ENCODE peak calls at places on chromosome 7, in seven cellular contexts. D is GM12891, G is SK-N-SH, L is HepG2, V is H1, E is K562, J is GM12878. B is an unnamed sample.

GRCh38 chr7:27156901-27157716 is 634 bp upstream of the HOXA7 start:
- DNase-seq in E (no peak), D (no peak), L (no peak), J (no peak), G (no peak), V (no peak), B (no peak)

GRCh38 chr7:101624246-101625000 is 4.7 kb downstream of the MYL10 start:
- DNase-seq in L (no peak), G (peak), E (no peak), V (no peak), D (no peak), J (no peak), B (no peak)

GRCh38 chr7:38932509-38933168 is 23.6 kb upstream of the VPS41 start:
- DNase-seq in D (peak), E (peak), G (peak), V (peak), J (peak), L (peak), B (no peak)

GRCh38 chr7:13731643-13732042 is 257.8 kb downstream of the ETV1 start:
- DNase-seq in E (no peak), D (no peak), V (no peak), G (no peak), L (no peak), J (no peak), B (no peak)

GRCh38 chr7:3043544-3044395 is at the start of gene CARD11:
- DNase-seq in D (peak), J (no peak), E (peak), G (peak), V (no peak), L (no peak), B (peak)

GRCh38 chr7:128929201-128929808 is 8.4 kb upstream of the IRF5 start:
- DNase-seq in E (no peak), J (no peak), G (no peak), V (no peak), D (no peak), L (no peak), B (no peak)

GRCh38 chr7:150340024-150340749 is 1.2 kb downstream of the RARRES2 start:
- DNase-seq in G (no peak), E (peak), V (no peak), J (no peak), L (peak), D (no peak), B (no peak)

GRCh38 chr7:101856488-101857357 is 39.3 kb downstream of the CUX1 start:
- DNase-seq in V (no peak), G (peak), J (peak), L (peak), E (peak), D (peak), B (peak)

GRCh38 chr7:45923290-45923689 is 2.2 kb upstream of the IGFBP3 start:
- DNase-seq in J (no peak), L (peak), V (no peak), G (peak), D (no peak), E (peak), B (no peak)

GRCh38 chr7:88169717-88170320 is 50.0 kb downstream of the SRI start:
- DNase-seq in E (peak), D (no peak), V (no peak), J (no peak), L (peak), G (peak), B (no peak)

GRCh38 chr7:38748056-38748610 is 117.0 kb upstream of the AMPH start:
- DNase-seq in V (no peak), J (no peak), G (peak), D (no peak), L (no peak), E (peak), B (no peak)

GRCh38 chr7:30906014-30906413 is 5.6 kb upstream of the AQP1 start:
- DNase-seq in L (no peak), V (no peak), D (no peak), J (no peak), E (no peak), G (no peak), B (no peak)

GRCh38 chr7:15130666-15131541 is 228.4 kb upstream of the DGKB start:
- DNase-seq in G (no peak), V (no peak), E (no peak), J (no peak), D (no peak), L (no peak), B (no peak)

GRCh38 chr7:43137811-43138210 is 25.4 kb downstream of the HECW1 start:
- DNase-seq in G (no peak), L (no peak), J (no peak), V (no peak), D (no peak), E (no peak), B (no peak)

GRCh38 chr7:137981175-137981574 is 20.7 kb downstream of the CREB3L2 start:
- DNase-seq in D (no peak), L (no peak), G (no peak), J (no peak), E (no peak), V (no peak), B (no peak)

GRCh38 chr7:40586197-40586596 is 451.4 kb downstream of the SUGCT start:
- DNase-seq in E (no peak), J (no peak), D (no peak), L (no peak), G (no peak), V (no peak), B (no peak)

GRCh38 chr7:47610506-47611044 is 28.7 kb upstream of the TNS3 start:
- DNase-seq in G (no peak), V (no peak), E (no peak), J (no peak), D (no peak), L (peak), B (no peak)

GRCh38 chr7:4665661-4666060 is 16.4 kb upstream of the FOXK1 start:
- DNase-seq in J (no peak), L (no peak), D (no peak), G (no peak), V (no peak), E (no peak), B (no peak)

GRCh38 chr7:16242920-16243319 is 178.4 kb downstream of the CRPPA start:
- DNase-seq in J (no peak), D (no peak), E (no peak), G (no peak), L (no peak), V (no peak), B (no peak)

GRCh38 chr7:150361402-150361801 is 7.2 kb upstream of the REPIN1 start:
- DNase-seq in V (no peak), J (no peak), G (no peak), D (no peak), L (no peak), E (peak), B (no peak)

GRCh38 chr7:111855161-111855841 is 293.0 kb upstream of the IMMP2L start:
- DNase-seq in J (peak), V (no peak), G (peak), D (peak), L (peak), E (no peak), B (no peak)

GRCh38 chr7:134686782-134687181 is 40.1 kb downstream of the BPGM start:
- DNase-seq in V (no peak), L (no peak), J (no peak), D (no peak), G (peak), E (no peak), B (no peak)

GRCh38 chr7:2637066-2637471 is 5.3 kb downstream of the TTYH3 start:
- DNase-seq in E (no peak), D (no peak), G (no peak), V (no peak), L (no peak), J (no peak), B (no peak)

GRCh38 chr7:54932818-54933543 is 85.8 kb upstream of the EGFR start:
- DNase-seq in E (no peak), J (no peak), D (no peak), G (peak), V (peak), L (peak), B (no peak)

GRCh38 chr7:25832456-25832855 is 319.5 kb upstream of the NFE2L3 start:
- DNase-seq in D (no peak), E (no peak), G (no peak), L (peak), J (no peak), V (no peak), B (no peak)

GRCh38 chr7:127245582-127245981 is 7.2 kb downstream of the GRM8 start:
- DNase-seq in D (no peak), V (no peak), L (no peak), J (no peak), G (no peak), E (no peak), B (no peak)

GRCh38 chr7:40490603-40490924 is 355.8 kb downstream of the SUGCT start:
- DNase-seq in L (no peak), E (no peak), V (no peak), D (no peak), J (no peak), G (no peak), B (no peak)

GRCh38 chr7:105307163-105307672 is 81.5 kb downstream of the SRPK2 start:
- DNase-seq in D (no peak), V (no peak), J (no peak), G (no peak), E (no peak), L (no peak), B (no peak)

GRCh38 chr7:100655908-100656674 is at the start of gene ACTL6B:
- DNase-seq in E (peak), J (no peak), L (no peak), G (peak), V (no peak), D (no peak), B (no peak)

GRCh38 chr7:132106491-132106890 is 469.8 kb downstream of the PLXNA4 start:
- DNase-seq in D (no peak), J (no peak), L (no peak), G (no peak), E (no peak), V (no peak), B (no peak)

GRCh38 chr7:22939842-22940241 is 74.1 kb downstream of the HYCC1 start:
- DNase-seq in G (no peak), V (no peak), J (no peak), E (no peak), L (no peak), D (no peak), B (no peak)

GRCh38 chr7:22944506-22944905 is 69.4 kb downstream of the HYCC1 start:
- DNase-seq in G (no peak), L (no peak), V (no peak), J (no peak), E (no peak), D (no peak), B (no peak)

GRCh38 chr7:22942191-22942590 is 71.7 kb downstream of the HYCC1 start:
- DNase-seq in G (no peak), J (no peak), E (no peak), D (no peak), L (no peak), V (no peak), B (no peak)

GRCh38 chr7:22945584-22945983 is 68.3 kb downstream of the HYCC1 start:
- DNase-seq in V (no peak), G (no peak), D (no peak), L (no peak), J (no peak), E (no peak), B (no peak)

DNA sequence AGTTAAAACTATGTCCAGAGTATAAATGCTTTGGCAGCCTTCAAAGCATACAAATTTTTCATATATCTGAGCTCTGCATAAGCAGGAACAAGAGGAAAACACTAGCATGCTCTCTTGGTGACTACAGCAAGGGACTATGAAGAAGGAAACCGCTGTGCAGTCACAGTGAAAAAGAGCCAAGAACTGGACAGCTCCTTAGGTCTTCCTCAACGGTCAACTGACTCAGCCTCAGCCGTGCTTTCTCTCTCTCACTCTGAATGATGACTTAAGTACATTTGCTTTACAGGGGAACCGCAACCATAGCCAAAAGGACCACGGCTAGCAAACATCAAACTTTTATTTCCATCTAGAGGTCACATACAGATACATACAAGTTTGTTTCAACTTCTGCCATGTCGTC is 69.9 kb downstream of the HYCC1 start:
- DNase-seq in V (no peak), J (no peak), D (no peak), E (no peak), L (no peak), G (no peak), B (no peak)
- TF ChIP-seq TAF1 in V (no peak), J (no peak), D (no peak), E (no peak), L (no peak), G (no peak), B (no peak)

GRCh38 chr7:71193099-71193810 is 61.3 kb downstream of the GALNT17 start:
- DNase-seq in V (no peak), D (no peak), E (no peak), G (no peak), J (no peak), L (no peak), B (no peak)

GRCh38 chr7:71198391-71198790 is 66.4 kb downstream of the GALNT17 start:
- DNase-seq in E (no peak), D (no peak), L (no peak), V (no peak), J (no peak), G (no peak), B (no peak)

GRCh38 chr7:71198887-71199286 is 66.9 kb downstream of the GALNT17 start:
- DNase-seq in J (no peak), L (no peak), G (no peak), V (no peak), D (no peak), E (no peak), B (no peak)
- TF ChIP-seq POLR2AphosphoS5 in J (no peak), L (no peak), G (no peak), V (no peak), D (no peak), E (no peak), B (no peak)

GRCh38 chr7:156003220-156004162 is 191.2 kb upstream of the SHH start:
- DNase-seq in D (no peak), L (no peak), E (no peak), J (no peak), V (no peak), G (no peak), B (no peak)
- TF ChIP-seq TAF1 in D (no peak), L (no peak), E (no peak), J (no peak), V (no peak), G (no peak), B (no peak)

DNA sequence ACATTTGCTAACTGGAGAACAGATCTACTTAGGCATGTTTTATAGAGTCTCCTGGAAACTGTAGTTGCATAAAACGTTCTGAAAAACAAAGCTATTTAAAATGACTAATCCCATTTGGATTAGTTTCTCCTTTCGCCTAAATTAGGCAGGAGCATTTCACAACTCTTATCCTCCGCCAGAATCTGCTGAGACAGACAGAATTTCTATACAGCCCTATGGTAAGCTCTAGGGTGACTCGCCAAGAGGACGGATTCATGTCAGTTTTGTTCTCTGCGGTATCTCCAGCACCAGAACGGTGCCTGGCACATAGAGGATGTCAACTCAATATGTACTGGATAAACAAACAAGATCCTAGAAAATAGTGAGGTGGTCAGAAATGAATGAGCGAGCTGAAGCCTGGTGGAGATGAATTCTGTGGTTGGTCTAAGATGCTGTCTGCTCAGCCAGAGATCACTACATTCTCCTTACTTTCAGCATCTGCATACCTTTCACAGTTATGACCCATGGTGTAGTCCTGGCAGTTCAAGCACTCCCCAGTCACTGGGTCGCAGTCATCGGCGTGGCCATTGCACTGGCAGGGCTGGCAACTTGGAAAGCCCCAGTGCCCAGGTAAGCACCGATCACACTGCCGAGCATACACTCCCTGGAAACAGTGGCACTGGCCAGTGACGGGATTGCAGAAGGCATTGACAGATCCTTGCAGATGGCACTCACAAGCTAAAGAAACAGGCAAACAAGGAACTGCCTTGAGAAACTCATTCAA is 44.0 kb downstream of the LAMB1 start:
- DNase-seq in V (no peak), D (no peak), L (no peak), E (no peak), G (no peak), J (no peak), B (no peak)
- TF ChIP-seq POLR2AphosphoS5 in V (no peak), D (no peak), L (no peak), E (no peak), G (peak), J (no peak), B (no peak)

GRCh38 chr7:32496052-32496813 is 944 bp downstream of the AVL9 start:
- DNase-seq in D (no peak), G (peak), E (peak), L (no peak), J (no peak), V (no peak), B (no peak)

GRCh38 chr7:32490127-32490796 is at the start of gene LSM5:
- DNase-seq in G (peak), J (peak), E (peak), L (peak), V (no peak), D (peak), B (peak)

GRCh38 chr7:32489788-32490126 is 423 bp downstream of the LSM5 start:
- DNase-seq in L (peak), V (no peak), J (no peak), E (no peak), G (no peak), D (no peak), B (no peak)

GRCh38 chr7:32495298-32496051 is at the start of gene AVL9:
- DNase-seq in G (peak), L (peak), V (peak), E (peak), J (peak), D (peak), B (peak)

DNA sequence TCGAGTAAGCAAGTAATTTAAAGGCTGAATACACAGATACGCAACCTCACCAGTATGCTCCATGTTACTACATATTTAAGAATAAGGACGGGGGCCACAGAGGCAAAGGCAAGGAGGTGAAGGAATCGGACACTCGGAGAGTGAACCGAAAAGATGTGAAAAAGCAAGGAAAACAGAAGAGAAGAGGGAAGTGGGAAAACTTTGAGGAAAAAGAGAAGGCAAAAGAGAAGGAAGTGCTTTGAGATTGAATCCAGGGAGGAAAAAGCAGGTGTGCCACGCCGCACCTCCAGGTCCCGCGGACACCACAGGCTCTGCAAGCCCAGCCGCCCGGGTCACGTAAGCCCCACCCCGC is 367 bp upstream of the AVL9 start:
- DNase-seq in D (no peak), V (no peak), G (no peak), E (no peak), L (no peak), J (no peak), B (no peak)
- TF ChIP-seq TAF1 in D (peak), V (peak), G (no peak), E (no peak), L (peak), J (no peak), B (no peak)

GRCh38 chr7:77537595-77538185 is 595 bp downstream of the PTPN12 start:
- DNase-seq in D (peak), J (no peak), E (peak), V (no peak), L (peak), G (peak), B (peak)

GRCh38 chr7:77538908-77539212 is 1.8 kb downstream of the PTPN12 start:
- DNase-seq in E (no peak), J (no peak), L (no peak), D (no peak), V (no peak), G (no peak), B (no peak)

GRCh38 chr7:77537136-77537594 is at the start of gene PTPN12:
- DNase-seq in D (no peak), V (no peak), G (no peak), E (no peak), L (no peak), J (no peak), B (no peak)

GRCh38 chr7:77536413-77537135 is 521 bp upstream of the PTPN12 start:
- DNase-seq in G (peak), D (peak), L (peak), J (peak), V (peak), E (peak), B (peak)

DNA sequence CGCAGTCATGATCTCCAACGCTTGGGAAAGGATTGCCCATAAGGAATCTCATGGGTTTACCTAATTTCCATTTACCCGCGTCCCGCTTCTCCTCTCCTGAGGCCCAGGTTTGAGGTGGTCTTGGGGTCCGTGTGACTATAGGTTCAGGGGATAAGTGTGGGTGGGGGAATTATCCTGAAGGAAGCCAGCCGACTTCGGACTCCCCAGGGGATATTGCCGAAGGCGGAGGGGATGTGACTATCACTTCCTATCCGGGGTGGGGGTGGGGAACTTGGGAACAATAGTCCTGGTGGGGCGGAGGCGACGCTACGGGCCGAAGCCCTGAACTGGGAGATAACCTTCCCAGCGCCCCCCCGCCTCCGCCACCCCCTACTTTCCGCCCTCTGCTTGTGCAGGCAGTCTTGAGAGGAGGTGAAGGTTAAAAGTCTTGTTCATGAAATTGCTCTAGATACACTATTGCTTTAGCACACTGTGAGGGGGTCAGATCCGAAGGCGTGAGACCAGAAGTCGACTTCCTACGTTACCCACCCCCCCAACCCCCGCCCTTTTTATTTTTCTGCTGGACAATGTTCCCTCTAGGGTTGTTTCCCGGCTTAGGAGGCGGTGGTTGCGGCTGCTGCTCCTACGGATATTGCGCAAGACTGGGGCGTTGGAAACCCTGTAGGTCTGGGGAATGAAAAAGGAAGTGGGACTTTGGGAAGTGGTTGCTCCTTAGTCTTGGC is 1.3 kb downstream of the PTPN12 start:
- DNase-seq in E (peak), L (peak), V (peak), J (no peak), D (no peak), G (peak), B (no peak)
- TF ChIP-seq POLR2AphosphoS5 in E (peak), L (no peak), V (peak), J (no peak), D (no peak), G (peak), B (no peak)

GRCh38 chr7:29311314-29311713 is 116.7 kb downstream of the CHN2 start:
- DNase-seq in L (no peak), D (no peak), J (no peak), V (no peak), G (no peak), E (no peak), B (no peak)
- TF ChIP-seq TAF1 in L (no peak), D (no peak), J (no peak), V (no peak), G (no peak), E (no peak), B (no peak)